ENCODE peak calls at places on chromosomes 11 and 22, in ten cellular contexts. Y, O, U, G, I, V, X, A, L and H are unnamed samples.

GRCh38 chr11:67285541-67286498 is 3.3 kb upstream of the ANKRD13D start:
- DNase-seq in Y (no peak), O (no peak), U (no peak), G (no peak), I (no peak), V (no peak), X (no peak), A (peak; percentile 54), L (no peak), H (no peak)

GRCh38 chr11:109968781-109969180 is 124.4 kb upstream of the ZC3H12C start:
- DNase-seq in Y (no peak), O (no peak), U (no peak), G (no peak), I (no peak), V (no peak), X (no peak), A (no peak), L (no peak), H (no peak)

GRCh38 chr11:9351956-9352355 is 32.5 kb upstream of the IPO7 start:
- DNase-seq in Y (no peak), O (no peak), U (no peak), G (no peak), I (no peak), V (no peak), X (no peak), A (no peak), L (no peak), H (no peak)

GRCh38 chr11:71338806-71339177 is 86.4 kb upstream of the SHANK2 start:
- DNase-seq in Y (no peak), O (peak; percentile 29), U (peak; percentile 58), G (no peak), I (no peak), V (no peak), X (no peak), A (no peak), L (no peak), H (no peak)

GRCh38 chr11:83069441-83070043 is 2.2 kb downstream of the RAB30 start:
- DNase-seq in Y (no peak), O (no peak), U (no peak), G (no peak), I (no peak), V (no peak), X (no peak), A (no peak), L (no peak), H (peak; percentile 14)

GRCh38 chr22:38513063-38513462 is 7.0 kb upstream of the DDX17 start:
- DNase-seq in Y (no peak), O (no peak), U (no peak), G (no peak), I (peak; percentile 42), V (no peak), X (no peak), A (no peak), L (no peak), H (no peak)

GRCh38 chr22:44391481-44392445 is 79.0 kb upstream of the SHISAL1 start:
- DNase-seq in Y (no peak), O (no peak), U (no peak), G (no peak), I (no peak), V (no peak), X (no peak), A (no peak), L (peak; percentile 53), H (no peak)

GRCh38 chr11:119144825-119145476 is 3.9 kb upstream of the ABCG4 start:
- DNase-seq in Y (peak; percentile 67), O (peak; percentile 32), U (peak; percentile 72), G (peak; percentile 68), I (peak; percentile 77), V (peak; percentile 53), X (no peak), A (peak; percentile 65), L (peak; percentile 55), H (peak; percentile 84)

GRCh38 chr22:50171965-50172421 is 1.5 kb downstream of the PANX2 start:
- DNase-seq in Y (no peak), O (no peak), U (no peak), G (no peak), I (peak; percentile 80), V (no peak), X (no peak), A (no peak), L (no peak), H (no peak)

GRCh38 chr11:80718611-80719291 is 1277.9 kb upstream of the TENM4 start:
- DNase-seq in Y (no peak), O (no peak), U (no peak), G (no peak), I (no peak), V (no peak), X (no peak), A (no peak), L (no peak), H (no peak)

GRCh38 chr11:114195981-114196731 is 100.0 kb upstream of the NNMT start:
- DNase-seq in Y (no peak), O (no peak), U (no peak), G (peak; percentile 57), I (no peak), V (no peak), X (no peak), A (peak; percentile 58), L (no peak), H (no peak)

GRCh38 chr11:134584001-134584561 is 172.0 kb upstream of the B3GAT1 start:
- DNase-seq in Y (no peak), O (no peak), U (no peak), G (no peak), I (no peak), V (no peak), X (no peak), A (no peak), L (peak; percentile 55), H (no peak)

GRCh38 chr11:134586726-134587125 is 174.7 kb upstream of the B3GAT1 start:
- DNase-seq in Y (no peak), O (no peak), U (no peak), G (no peak), I (no peak), V (no peak), X (no peak), A (no peak), L (no peak), H (no peak)

GRCh38 chr11:134585666-134586285 is 173.7 kb upstream of the B3GAT1 start:
- DNase-seq in Y (no peak), O (no peak), U (no peak), G (no peak), I (no peak), V (no peak), X (no peak), A (no peak), L (peak; percentile 55), H (no peak)

GRCh38 chr11:134583397-134583990 is 171.5 kb upstream of the B3GAT1 start:
- DNase-seq in Y (no peak), O (no peak), U (no peak), G (no peak), I (no peak), V (peak; percentile 3), X (no peak), A (no peak), L (no peak), H (no peak)

GRCh38 chr11:134584706-134585445 is 172.8 kb upstream of the B3GAT1 start:
- DNase-seq in Y (no peak), O (no peak), U (no peak), G (no peak), I (no peak), V (peak; percentile 34), X (no peak), A (no peak), L (peak; percentile 65), H (no peak)
- TF ChIP-seq CTCF in Y (no peak), O (no peak), U (no peak), G (no peak), I (no peak), V (no peak), X (no peak), A (no peak), L (no peak), H (no peak)

GRCh38 chr11:2378527-2379210 is 1.6 kb downstream of the CD81 start:
- DNase-seq in Y (peak; percentile 89), O (peak; percentile 42), U (peak; percentile 83), G (peak; percentile 37), I (no peak), V (peak; percentile 69), X (no peak), A (peak; percentile 69), L (no peak), H (peak; percentile 48)

GRCh38 chr11:2381494-2382128 is 4.5 kb downstream of the CD81 start:
- DNase-seq in Y (no peak), O (no peak), U (no peak), G (no peak), I (no peak), V (no peak), X (no peak), A (peak; percentile 51), L (no peak), H (no peak)

GRCh38 chr11:2379471-2380174 is 2.5 kb downstream of the CD81 start:
- DNase-seq in Y (no peak), O (no peak), U (peak; percentile 9), G (peak; percentile 21), I (no peak), V (no peak), X (no peak), A (peak; percentile 48), L (no peak), H (no peak)

GRCh38 chr11:2380807-2381350 is 3.8 kb downstream of the CD81 start:
- DNase-seq in Y (no peak), O (no peak), U (peak; percentile 48), G (no peak), I (no peak), V (peak; percentile 75), X (no peak), A (peak; percentile 93), L (peak; percentile 93), H (peak; percentile 52)

GRCh38 chr11:2380396-2380795 is 3.3 kb downstream of the CD81 start:
- DNase-seq in Y (no peak), O (no peak), U (no peak), G (peak; percentile 15), I (no peak), V (no peak), X (no peak), A (no peak), L (no peak), H (no peak)
- H3K4me3 ChIP-seq in Y (peak overlapping the region; percentile 97), O (peak overlapping the region; percentile 88), U (peak overlapping the region; percentile 98), G (peak overlapping the region; percentile 26), I (no peak overlapping the region), V (peak overlapping the region; percentile 13), X (peak overlapping the region; percentile 75), A (peak overlapping the region; percentile 48), L (peak overlapping the region; percentile 99), H (peak overlapping the region; percentile 8)

DNA sequence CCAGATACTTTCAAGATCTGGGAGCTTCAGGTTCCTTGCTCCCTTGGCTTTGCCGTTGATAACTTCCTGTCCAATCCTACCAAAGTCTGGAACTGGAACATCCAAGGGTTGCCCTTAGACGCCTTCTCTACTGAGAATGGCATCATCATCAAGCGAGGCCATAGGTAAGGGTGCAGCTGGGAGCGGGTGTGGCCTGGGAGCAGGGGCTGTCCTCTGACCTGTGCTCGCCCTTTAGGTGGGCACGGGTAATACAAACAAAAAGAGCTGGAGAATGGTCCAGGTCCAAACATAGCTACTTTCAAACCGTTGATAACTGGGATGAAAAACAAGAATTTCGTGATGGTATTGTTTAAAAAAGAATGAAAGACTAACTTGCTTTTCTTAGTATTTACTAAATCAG is 25.0 kb downstream of the CASP12 start:
- DNase-seq in Y (no peak), O (no peak), U (no peak), G (no peak), I (no peak), V (no peak), X (no peak), A (no peak), L (no peak), H (no peak)
- TF ChIP-seq CTCF in Y (no peak), O (peak; percentile 9), U (no peak), G (no peak), I (no peak), V (no peak), X (no peak), A (no peak), L (no peak), H (no peak)

GRCh38 chr11:62539238-62539925 is 7.2 kb downstream of the AHNAK start:
- DNase-seq in Y (peak; percentile 88), O (peak; percentile 78), U (peak; percentile 91), G (peak; percentile 49), I (no peak), V (peak; percentile 58), X (no peak), A (no peak), L (peak; percentile 82), H (peak; percentile 84)
- H3K4me3 ChIP-seq in Y (peak overlapping the region; percentile 51), O (peak overlapping the region; percentile 46), U (peak overlapping the region; percentile 98), G (no peak overlapping the region), I (no peak overlapping the region), V (no peak overlapping the region), X (peak overlapping the region; percentile 91), A (peak overlapping the region; percentile 29), L (peak overlapping the region; percentile 6), H (peak overlapping the region; percentile 27)